ENCODE peak calls at places on chromosomes 5 and 9, in four cellular contexts. One of them, this sample, is unnamed.

GRCh38 chr9:97979778-97980478 is 3.2 kb upstream of the ANP32B start:
- DNase-seq in amniotic stem cell: no peak
- DNase-seq in non-pigmented ciliary epithelial cell: no peak
- DNase-seq in NCI-H345: no peak
- DNase-seq in this sample: no peak

GRCh38 chr9:92405770-92406169 is 1.4 kb upstream of the OGN start:
- DNase-seq in amniotic stem cell: no peak
- DNase-seq in non-pigmented ciliary epithelial cell: no peak
- DNase-seq in NCI-H345: no peak
- DNase-seq in this sample: no peak

GRCh38 chr9:72497476-72498065 is 23.8 kb upstream of the TMC1 start:
- DNase-seq in amniotic stem cell: no peak
- DNase-seq in non-pigmented ciliary epithelial cell: no peak
- DNase-seq in NCI-H345: no peak
- DNase-seq in this sample: no peak

GRCh38 chr5:74182603-74183002 is 457.9 kb downstream of the ENC1 start:
- DNase-seq in amniotic stem cell: no peak
- DNase-seq in non-pigmented ciliary epithelial cell: no peak
- DNase-seq in NCI-H345: no peak
- DNase-seq in this sample: no peak

GRCh38 chr9:126750941-126751725 is 53.7 kb upstream of the ZBTB43 start:
- DNase-seq in amniotic stem cell: no peak
- DNase-seq in non-pigmented ciliary epithelial cell: no peak
- DNase-seq in NCI-H345: no peak
- DNase-seq in this sample: no peak

GRCh38 chr9:119252671-119253299 is 116.5 kb downstream of the BRINP1 start:
- DNase-seq in amniotic stem cell: no peak
- DNase-seq in non-pigmented ciliary epithelial cell: no peak
- DNase-seq in NCI-H345: no peak
- DNase-seq in this sample: no peak

GRCh38 chr5:150789943-150790611 is 11.5 kb downstream of the SMIM3 start:
- DNase-seq in amniotic stem cell: peak
- DNase-seq in non-pigmented ciliary epithelial cell: peak
- DNase-seq in NCI-H345: no peak
- DNase-seq in this sample: peak

GRCh38 chr5:55982957-55983381 is 11.8 kb downstream of the IL6ST start:
- DNase-seq in amniotic stem cell: no peak
- DNase-seq in non-pigmented ciliary epithelial cell: no peak
- DNase-seq in NCI-H345: no peak
- DNase-seq in this sample: no peak

GRCh38 chr5:132714456-132715307 is 22.7 kb downstream of the KIF3A start:
- DNase-seq in amniotic stem cell: no peak
- DNase-seq in non-pigmented ciliary epithelial cell: no peak
- DNase-seq in NCI-H345: no peak
- DNase-seq in this sample: no peak

GRCh38 chr5:626850-627249 is 14.7 kb downstream of the CEP72 start:
- DNase-seq in amniotic stem cell: no peak
- DNase-seq in non-pigmented ciliary epithelial cell: no peak
- DNase-seq in NCI-H345: no peak
- DNase-seq in this sample: no peak

GRCh38 chr5:30749971-30750370 is 443.5 kb upstream of the CDH6 start:
- DNase-seq in amniotic stem cell: no peak
- DNase-seq in non-pigmented ciliary epithelial cell: no peak
- DNase-seq in NCI-H345: no peak
- DNase-seq in this sample: no peak

GRCh38 chr9:22425551-22425950 is 21.1 kb upstream of the DMRTA1 start:
- DNase-seq in amniotic stem cell: no peak
- DNase-seq in non-pigmented ciliary epithelial cell: no peak
- DNase-seq in NCI-H345: no peak
- DNase-seq in this sample: no peak

GRCh38 chr9:112112519-112112918 is 62.6 kb downstream of the SUSD1 start:
- DNase-seq in amniotic stem cell: peak
- DNase-seq in non-pigmented ciliary epithelial cell: peak
- DNase-seq in NCI-H345: no peak
- DNase-seq in this sample: peak

GRCh38 chr5:54140247-54140646 is 170.1 kb downstream of the ARL15 start:
- DNase-seq in amniotic stem cell: no peak
- DNase-seq in non-pigmented ciliary epithelial cell: no peak
- DNase-seq in NCI-H345: no peak
- DNase-seq in this sample: no peak

GRCh38 chr9:128254855-128255759 is 20.7 kb downstream of the GOLGA2 start:
- DNase-seq in amniotic stem cell: peak
- DNase-seq in non-pigmented ciliary epithelial cell: no peak
- DNase-seq in NCI-H345: peak
- DNase-seq in this sample: no peak

GRCh38 chr5:94288937-94289336 is 329.5 kb downstream of the KIAA0825 start:
- DNase-seq in amniotic stem cell: peak
- DNase-seq in non-pigmented ciliary epithelial cell: peak
- DNase-seq in NCI-H345: no peak
- DNase-seq in this sample: no peak

GRCh38 chr9:99971410-99971809 is 65.0 kb downstream of the STX17 start:
- DNase-seq in amniotic stem cell: no peak
- DNase-seq in non-pigmented ciliary epithelial cell: no peak
- DNase-seq in NCI-H345: no peak
- DNase-seq in this sample: peak

GRCh38 chr5:40184-40583 is 51.8 kb upstream of the PLEKHG4B start:
- DNase-seq in amniotic stem cell: no peak
- DNase-seq in non-pigmented ciliary epithelial cell: no peak
- DNase-seq in NCI-H345: no peak
- DNase-seq in this sample: no peak

GRCh38 chr5:34655354-34655991 is 655 bp upstream of the RAI14 start:
- DNase-seq in amniotic stem cell: peak
- DNase-seq in non-pigmented ciliary epithelial cell: peak
- DNase-seq in NCI-H345: no peak
- DNase-seq in this sample: peak

GRCh38 chr9:84343111-84343521 is 2.6 kb upstream of the SLC28A3 start:
- DNase-seq in amniotic stem cell: peak
- DNase-seq in non-pigmented ciliary epithelial cell: peak
- DNase-seq in NCI-H345: no peak
- DNase-seq in this sample: no peak

GRCh38 chr9:136996361-136997281 is at the start of gene CLIC3:
- DNase-seq in amniotic stem cell: no peak
- DNase-seq in non-pigmented ciliary epithelial cell: no peak
- DNase-seq in NCI-H345: peak
- DNase-seq in this sample: peak